ENCODE peak calls at places on chromosomes 5 and 9, in four cellular contexts. U is K562, T is HepG2, J is SK-N-SH. Q is an unnamed sample.

GRCh38 chr9:109329274-109330258 is 8.7 kb upstream of the EPB41L4B start:
- DNase-seq in T (peak; percentile 27), J (peak; percentile 39), U (no peak), Q (no peak)

GRCh38 chr5:110956913-110957813 is 114.3 kb upstream of the TSLP start:
- DNase-seq in T (no peak), U (no peak), J (no peak), Q (no peak)

GRCh38 chr5:7916171-7916804 is 47.3 kb downstream of the MTRR start:
- DNase-seq in T (no peak), U (no peak), J (no peak), Q (no peak)

GRCh38 chr5:86675311-86675710 is 57.6 kb downstream of the COX7C start:
- DNase-seq in T (no peak), J (no peak), U (no peak), Q (no peak)

GRCh38 chr5:146124580-146124979 is 19.2 kb upstream of the PLAC8L1 start:
- DNase-seq in T (no peak), J (no peak), U (no peak), Q (no peak)

GRCh38 chr9:128107971-128108783 is 19.4 kb downstream of the PTGES2 start:
- DNase-seq in J (peak; percentile 19), T (no peak), U (no peak), Q (no peak)

GRCh38 chr5:91291628-91292569 is 91.2 kb downstream of the ARRDC3 start:
- DNase-seq in T (no peak), U (peak; percentile 64), J (no peak), Q (no peak)

GRCh38 chr9:106859957-106860715 is 2.8 kb upstream of the ZNF462 start:
- DNase-seq in J (peak; percentile 54), T (no peak), U (no peak), Q (no peak)

GRCh38 chr5:33115467-33115866 is 325.3 kb upstream of the TARS1 start:
- DNase-seq in U (no peak), J (no peak), T (no peak), Q (no peak)

GRCh38 chr9:117825609-117826347 is 121.6 kb downstream of the TLR4 start:
- DNase-seq in U (no peak), T (no peak), J (no peak), Q (peak; percentile 40)

GRCh38 chr5:119270955-119271757 is 84.7 kb upstream of the TNFAIP8 start:
- DNase-seq in J (no peak), T (no peak), U (no peak), Q (no peak)

GRCh38 chr9:91948423-91949292 is 1.4 kb downstream of the ROR2 start:
- DNase-seq in U (peak; percentile 91), J (peak; percentile 79), T (no peak), Q (no peak)

GRCh38 chr5:72134226-72134625 is 27.0 kb downstream of the MAP1B start:
- DNase-seq in U (no peak), J (no peak), T (no peak), Q (no peak)

GRCh38 chr9:125784286-125785049 is 37.3 kb downstream of the PBX3 start:
- DNase-seq in T (no peak), U (no peak), J (no peak), Q (no peak)

GRCh38 chr5:81748556-81748955 is 2.3 kb downstream of the SSBP2 start:
- DNase-seq in U (no peak), J (no peak), T (no peak), Q (no peak)

GRCh38 chr5:141800629-141801028 is 77.6 kb downstream of the PCDH1 start:
- DNase-seq in J (peak; percentile 84), U (no peak), T (no peak), Q (no peak)

GRCh38 chr5:138149530-138149929 is 10.3 kb upstream of the NME5 start:
- DNase-seq in U (no peak), J (no peak), T (no peak), Q (no peak)

GRCh38 chr5:8233479-8233878 is 364.5 kb downstream of the MTRR start:
- DNase-seq in T (no peak), U (no peak), J (no peak), Q (no peak)

GRCh38 chr9:761155-761792 is 80.2 kb upstream of the DMRT1 start:
- DNase-seq in J (no peak), U (no peak), T (peak; percentile 77), Q (no peak)

GRCh38 chr5:93586948-93587918 is 4.2 kb downstream of the NR2F1 start:
- DNase-seq in T (no peak), J (peak; percentile 42), U (no peak), Q (no peak)

GRCh38 chr5:50667653-50668403 is 1.4 kb downstream of the PARP8 start:
- DNase-seq in T (no peak), U (no peak), J (peak; percentile 82), Q (peak; percentile 55)

GRCh38 chr9:16321461-16322119 is 548.9 kb downstream of the BNC2 start:
- DNase-seq in J (peak; percentile 43), U (no peak), T (no peak), Q (no peak)

GRCh38 chr5:14204785-14205321 is 61.7 kb downstream of the TRIO start:
- DNase-seq in T (peak; percentile 64), U (no peak), J (no peak), Q (no peak)

GRCh38 chr5:66179297-66180051 is 35.4 kb downstream of the SREK1 start:
- DNase-seq in T (no peak), J (no peak), U (no peak), Q (no peak)

GRCh38 chr9:110427497-110428104 is 89.9 kb upstream of the TXNDC8 start:
- DNase-seq in T (peak; percentile 18), U (peak; percentile 66), J (peak; percentile 45), Q (no peak)

GRCh38 chr5:9207820-9208418 is 338.0 kb downstream of the SEMA5A start:
- DNase-seq in T (peak; percentile 34), J (peak; percentile 32), U (peak; percentile 68), Q (no peak)

GRCh38 chr5:143445726-143446125 is 42.2 kb upstream of the NR3C1 start:
- DNase-seq in J (peak; percentile 16), T (no peak), U (no peak), Q (no peak)

GRCh38 chr9:119071636-119072035 is 297.6 kb downstream of the BRINP1 start:
- DNase-seq in U (no peak), T (no peak), J (no peak), Q (no peak)

GRCh38 chr5:893137-893506 is 438 bp downstream of the TRIP13 start:
- DNase-seq in J (peak; percentile 62), T (no peak), U (peak; percentile 20), Q (no peak)

GRCh38 chr9:109963079-109963478 is 183.1 kb downstream of the PALM2AKAP2 start:
- DNase-seq in T (no peak), U (no peak), J (no peak), Q (no peak)

GRCh38 chr5:148760945-148761638 is 65.3 kb upstream of the ADRB2 start:
- DNase-seq in U (no peak), J (no peak), T (no peak), Q (peak; percentile 59)

GRCh38 chr5:143405063-143405746 is 1.7 kb upstream of the NR3C1 start:
- DNase-seq in J (peak; percentile 76), U (peak; percentile 90), T (peak; percentile 59), Q (no peak)

GRCh38 chr5:142246263-142246662 is 78.6 kb downstream of the SPRY4 start:
- DNase-seq in U (no peak), J (no peak), T (peak; percentile 25), Q (no peak)

GRCh38 chr5:109826426-109826825 is 136.7 kb downstream of the MAN2A1 start:
- DNase-seq in T (no peak), J (no peak), U (no peak), Q (no peak)

GRCh38 chr5:125411163-125412050 is 665.0 kb upstream of the ZNF608 start:
- DNase-seq in U (no peak), T (no peak), J (no peak), Q (peak; percentile 50)

GRCh38 chr5:360277-361027 is 38.9 kb downstream of the AHRR start:
- DNase-seq in T (no peak), U (no peak), J (no peak), Q (no peak)

DNA sequence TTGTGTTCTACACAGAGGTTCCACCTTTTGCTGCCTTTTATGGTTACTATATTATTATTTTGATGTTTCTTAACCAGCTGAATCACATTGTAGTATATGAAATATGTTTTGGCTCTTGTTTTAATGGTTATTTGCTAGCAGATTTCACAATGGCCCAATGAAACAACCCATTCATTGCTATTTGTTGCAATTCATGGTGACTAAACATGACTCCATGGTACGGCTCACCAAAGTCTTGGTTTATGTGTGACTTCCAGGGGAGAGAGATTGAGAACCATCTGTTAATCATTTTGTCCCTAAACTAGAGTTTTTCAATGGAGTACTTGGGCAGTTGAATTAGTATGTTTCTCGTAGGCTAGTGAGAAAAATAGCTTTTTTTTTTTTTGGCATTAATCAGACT is 108.4 kb downstream of the GHR start:
- DNase-seq in U (no peak), J (no peak), T (no peak), Q (no peak)
- TF ChIP-seq CHD2 in U (no peak), J (no peak), T (no peak), Q (no peak)

GRCh38 chr5:16931334-16932110 is 4.6 kb downstream of the MYO10 start:
- DNase-seq in T (no peak), J (no peak), U (no peak), Q (no peak)
- TF ChIP-seq POLR2AphosphoS5 in T (no peak), J (no peak), U (no peak), Q (no peak)

GRCh38 chr9:2087500-2088313 is 72.6 kb downstream of the SMARCA2 start:
- DNase-seq in J (peak; percentile 43), T (peak; percentile 25), U (peak; percentile 30), Q (peak; percentile 45)
- TF ChIP-seq CHD2 in J (no peak), T (no peak), U (no peak), Q (no peak)

DNA sequence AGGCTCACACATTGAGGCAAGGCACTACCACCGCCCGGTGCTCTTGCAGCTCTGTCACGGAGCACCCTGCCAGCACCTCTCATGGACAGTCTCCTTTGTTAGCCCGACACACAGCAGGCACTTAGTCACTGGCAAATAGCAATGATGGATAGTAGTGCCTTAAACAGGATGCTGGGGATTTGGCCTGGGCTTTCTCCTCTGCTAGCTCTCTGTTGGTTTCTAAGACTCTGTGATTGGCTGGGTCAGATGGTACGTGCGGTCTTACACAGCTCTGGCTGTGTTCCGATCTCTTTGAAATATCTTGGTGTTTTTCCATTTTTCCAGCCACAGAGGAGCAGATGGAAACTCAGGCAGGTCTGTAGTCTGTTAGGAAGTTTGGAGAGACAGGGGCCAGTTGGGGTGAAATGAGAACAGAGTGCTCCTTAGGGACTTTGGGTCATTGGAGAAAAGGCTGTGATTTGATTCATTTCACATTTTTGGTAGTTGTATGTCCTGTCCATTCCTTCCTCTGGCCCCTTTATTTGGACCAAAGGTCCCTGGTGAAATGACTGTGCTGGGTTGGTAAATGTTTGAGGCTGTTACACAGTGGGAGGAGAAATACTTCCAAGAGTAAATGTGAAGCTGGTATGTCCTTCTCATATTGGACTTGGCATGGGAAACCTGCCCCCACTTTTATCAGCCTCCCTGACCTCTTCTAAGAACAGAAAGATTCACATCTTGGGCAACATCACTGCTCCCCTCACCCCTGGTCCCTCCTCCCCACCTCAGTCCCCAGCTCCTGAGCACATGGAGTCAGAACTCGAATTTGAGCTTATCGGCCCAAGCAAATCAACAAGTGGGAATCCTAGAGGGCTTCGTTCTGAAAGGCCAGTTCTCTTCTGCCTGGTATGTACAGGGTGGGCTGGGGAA is 3.4 kb downstream of the SMIM3 start:
- DNase-seq in U (no peak), T (peak; percentile 78), J (no peak), Q (no peak)
- TF ChIP-seq POLR2AphosphoS5 in U (no peak), T (peak; percentile 79), J (peak; percentile 69), Q (no peak)

Q was measured in GM12878.